ENCODE peak calls at places on chromosome 15, in seven cellular contexts. G is body of pancreas, R is BJ, J is mucosa of descending colon, E is A549, Z is left lung, O is small intestine. V is an unnamed sample.

GRCh38 chr15:43872416-43873020 is 45.7 kb downstream of the WDR76 start:
- DNase-seq in E (peak), G (peak), Z (no peak), O (peak), J (no peak), R (peak), V (peak)

GRCh38 chr15:85329561-85330421 is 50.6 kb upstream of the AKAP13 start:
- DNase-seq in O (peak), R (no peak), J (no peak), E (peak), G (peak), Z (no peak), V (peak)

GRCh38 chr15:71752604-71753289 is 57.6 kb upstream of the NR2E3 start:
- DNase-seq in E (peak), Z (no peak), J (peak), R (peak), G (peak), O (peak), V (peak)

GRCh38 chr15:31977812-31978662 is 52.3 kb upstream of the CHRNA7 start:
- DNase-seq in R (no peak), J (peak), E (peak), G (peak), O (peak), Z (no peak), V (no peak)

GRCh38 chr15:77030042-77030927 is 35.4 kb downstream of the PSTPIP1 start:
- DNase-seq in E (no peak), G (peak), O (peak), Z (peak), J (peak), R (no peak), V (no peak)

GRCh38 chr15:70309716-70310115 is 212.0 kb upstream of the TLE3 start:
- DNase-seq in O (no peak), J (no peak), G (no peak), Z (no peak), E (no peak), R (no peak), V (no peak)

GRCh38 chr15:41544650-41545015 is 576 bp upstream of the RPAP1 start:
- DNase-seq in G (peak), Z (no peak), E (no peak), O (no peak), J (no peak), R (peak), V (peak)

GRCh38 chr15:45704329-45705249 is 69.8 kb downstream of the SQOR start:
- DNase-seq in E (no peak), G (no peak), O (peak), Z (peak), J (peak), R (no peak), V (peak)

GRCh38 chr15:35507932-35508638 is 37.9 kb downstream of the DPH6 start:
- DNase-seq in J (no peak), O (no peak), E (no peak), R (no peak), Z (no peak), G (no peak), V (no peak)

GRCh38 chr15:60635507-60636352 is 156.8 kb upstream of the ICE2 start:
- DNase-seq in E (no peak), O (no peak), J (no peak), R (no peak), G (no peak), Z (no peak), V (peak)

GRCh38 chr15:34791701-34792100 is 3.6 kb downstream of the ACTC1 start:
- DNase-seq in R (no peak), E (no peak), G (no peak), O (no peak), Z (no peak), J (no peak), V (no peak)

GRCh38 chr15:44775923-44776322 is 39.6 kb downstream of the TRIM69 start:
- DNase-seq in Z (no peak), G (no peak), J (no peak), E (no peak), O (peak), R (no peak), V (no peak)

GRCh38 chr15:100663066-100663465 is 60.7 kb downstream of the ASB7 start:
- DNase-seq in E (peak), Z (no peak), G (no peak), J (no peak), R (no peak), O (no peak), V (peak)

GRCh38 chr15:58053236-58054153 is 12.0 kb downstream of the ALDH1A2 start:
- DNase-seq in Z (no peak), G (no peak), E (no peak), J (no peak), O (no peak), R (no peak), V (no peak)

GRCh38 chr15:41183580-41183979 is 47.0 kb downstream of the EXD1 start:
- DNase-seq in Z (no peak), G (no peak), O (no peak), E (no peak), J (no peak), R (no peak), V (no peak)

GRCh38 chr15:69305204-69305931 is 6.7 kb downstream of the PAQR5 start:
- DNase-seq in J (peak), Z (peak), O (no peak), G (peak), R (peak), E (peak), V (peak)

GRCh38 chr15:62307551-62307950 is 142.5 kb upstream of the C2CD4B start:
- DNase-seq in R (no peak), J (no peak), Z (no peak), O (no peak), G (no peak), E (no peak), V (peak)

GRCh38 chr15:89034305-89034704 is 54.0 kb upstream of the ABHD2 start:
- DNase-seq in R (no peak), E (peak), G (no peak), J (no peak), Z (no peak), O (no peak), V (no peak)

GRCh38 chr15:72472907-72473669 is 1.0 kb upstream of the ARIH1 start:
- DNase-seq in J (no peak), R (no peak), G (no peak), E (peak), Z (no peak), O (peak), V (peak)

GRCh38 chr15:47870300-47870955 is 153.1 kb downstream of the SEMA6D start:
- DNase-seq in E (no peak), O (no peak), J (no peak), G (no peak), R (no peak), Z (no peak), V (no peak)

GRCh38 chr15:41483115-41483514 is 10.6 kb upstream of the ITPKA start:
- DNase-seq in R (no peak), O (no peak), J (no peak), G (no peak), E (no peak), Z (no peak), V (no peak)

GRCh38 chr15:53716909-53717878 is 42.3 kb downstream of the WDR72 start:
- DNase-seq in R (no peak), Z (no peak), O (peak), G (no peak), E (peak), J (no peak), V (no peak)

GRCh38 chr15:98562361-98562791 is 86.0 kb upstream of the IGF1R start:
- DNase-seq in E (no peak), O (no peak), G (peak), Z (no peak), J (no peak), R (no peak), V (no peak)
- H3K4me3 ChIP-seq in E (no peak), O (no peak), G (no peak), Z (no peak), J (no peak), R (no peak), V (no peak)

DNA sequence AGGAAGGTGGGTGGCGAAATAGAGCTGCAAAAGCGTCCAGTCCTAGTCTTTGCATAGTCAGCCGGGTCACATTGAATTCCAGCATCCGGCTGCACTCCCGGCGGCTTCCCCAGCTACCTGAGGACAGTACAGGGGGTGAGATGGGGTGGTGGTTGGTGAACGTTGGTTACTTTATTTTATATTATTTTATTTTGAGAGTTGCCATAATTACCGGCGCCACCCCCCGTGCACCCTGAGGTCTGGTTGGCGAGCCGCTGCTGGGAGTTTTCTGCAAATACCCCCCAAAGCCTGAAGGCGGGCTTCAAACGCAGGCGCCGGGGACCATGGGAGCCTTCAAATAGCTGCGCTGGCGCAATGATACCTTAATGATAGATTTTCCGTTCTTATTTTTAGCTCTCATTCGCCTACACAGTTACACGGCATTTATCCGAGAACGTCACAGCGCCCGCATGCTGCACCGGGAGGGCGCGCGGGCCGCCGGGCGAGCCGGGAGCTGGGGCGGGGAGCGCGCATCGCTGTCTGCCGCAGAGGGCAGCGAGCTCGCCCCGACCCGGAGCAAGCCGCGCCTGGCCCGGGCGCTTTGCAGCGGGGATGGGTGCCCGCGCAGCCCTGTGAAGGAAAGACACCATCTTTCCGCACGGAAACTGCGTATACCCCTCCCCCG is 756 bp upstream of the RASGRF1 start:
- DNase-seq in R (no peak), G (no peak), O (no peak), E (peak), J (no peak), Z (no peak), V (peak)
- H3K4me3 ChIP-seq in R (no peak), G (no peak), O (no peak), E (peak), J (no peak), Z (no peak), V (no peak)

GRCh38 chr15:66294932-66295235 is 1.5 kb downstream of the DIS3L start:
- DNase-seq in Z (no peak), J (no peak), G (no peak), O (no peak), E (no peak), R (peak), V (peak)
- H3K4me3 ChIP-seq in Z (peak), J (no peak), G (no peak), O (no peak), E (peak), R (no peak), V (peak)

DNA sequence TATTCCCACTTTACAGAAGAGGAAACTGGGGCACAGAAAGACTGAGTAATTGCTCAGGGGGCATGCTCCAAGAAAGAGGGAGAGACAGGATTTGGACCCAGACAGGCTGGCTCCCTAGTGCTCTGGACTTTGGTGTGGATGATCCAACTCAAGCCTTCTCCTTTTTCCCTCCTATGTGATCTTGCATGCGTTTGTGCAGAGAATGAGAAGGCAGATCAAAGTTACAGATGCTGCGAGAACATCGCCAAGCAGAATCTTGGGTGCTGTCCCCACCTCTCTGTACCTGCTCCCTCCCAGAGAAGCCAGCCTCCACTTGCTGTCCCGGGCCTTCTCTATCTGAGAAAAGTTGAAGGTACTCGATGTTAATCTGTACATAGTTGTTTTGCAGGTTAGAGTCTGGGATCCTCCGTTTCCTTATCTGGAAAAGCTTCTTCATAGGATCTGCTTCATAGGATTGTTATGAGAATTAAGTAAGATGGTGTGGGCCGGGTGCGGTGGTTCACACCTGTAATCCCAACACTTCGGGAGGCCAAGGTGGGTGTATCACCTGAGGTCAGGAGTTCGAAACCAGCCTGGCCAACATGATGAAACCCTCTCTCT is 10.2 kb downstream of the GNB5 start:
- DNase-seq in E (no peak), Z (no peak), R (no peak), O (no peak), G (no peak), J (no peak), V (no peak)
- H3K4me3 ChIP-seq in E (no peak), Z (peak), R (no peak), O (no peak), G (no peak), J (no peak), V (peak)

GRCh38 chr15:92656089-92656488 is 514 bp upstream of the FAM174B start:
- DNase-seq in R (no peak), J (no peak), G (no peak), E (no peak), Z (no peak), O (no peak), V (no peak)

GRCh38 chr15:92653366-92653765 is 2.2 kb downstream of the FAM174B start:
- DNase-seq in R (no peak), O (no peak), E (no peak), J (no peak), Z (no peak), G (no peak), V (no peak)

GRCh38 chr15:92653836-92654524 is 1.6 kb downstream of the FAM174B start:
- DNase-seq in J (no peak), G (peak), R (no peak), Z (no peak), O (peak), E (peak), V (no peak)

GRCh38 chr15:92655178-92655995 is at the start of gene FAM174B:
- DNase-seq in J (peak), Z (peak), G (peak), O (peak), E (peak), R (no peak), V (peak)

DNA sequence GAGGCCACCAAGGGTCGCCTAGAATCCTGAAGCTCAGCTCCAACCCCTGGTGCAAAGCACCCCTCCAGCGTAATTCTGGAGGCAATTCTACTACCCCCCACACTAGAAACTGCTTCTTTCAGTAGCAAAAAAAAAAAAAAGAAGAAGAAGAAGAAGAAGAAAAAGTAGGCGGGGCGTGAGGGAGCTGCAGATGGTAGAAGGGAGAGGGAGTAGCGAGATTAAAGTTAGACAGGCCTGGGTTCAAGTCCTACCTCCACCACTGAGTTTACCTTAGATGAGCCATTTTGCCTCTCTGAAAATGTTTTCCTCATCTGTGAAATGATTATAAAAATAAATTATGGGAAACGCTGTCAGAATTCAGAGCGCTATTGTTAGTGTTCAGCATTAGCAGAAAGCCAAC is 913 bp downstream of the FAM174B start:
- DNase-seq in G (no peak), Z (no peak), R (no peak), J (no peak), O (no peak), E (no peak), V (no peak)
- H3K4me3 ChIP-seq in G (peak), Z (peak), R (peak), J (no peak), O (no peak), E (peak), V (no peak)

GRCh38 chr15:65396283-65396964 is 18.6 kb upstream of the IGDCC3 start:
- DNase-seq in Z (no peak), O (no peak), R (no peak), J (no peak), E (no peak), G (no peak), V (no peak)
- H3K4me3 ChIP-seq in Z (no peak), O (no peak), R (no peak), J (no peak), E (no peak), G (no peak), V (no peak)

V was measured in fibroblast of villous mesenchyme.